ENCODE peak calls at places on chromosomes 4 and X, in seven cellular contexts. Z is PC-9, Q is heart left ventricle, G is transverse colon, X is A673, A is MM.1S, U is HCT116. J is an unnamed sample. For H3K4me1, the result is how much of the 10 kb centered on the place peaks cover.

GRCh38 chrX:74788545-74789086 is 136.6 kb downstream of the NEXMIF start:
- DNase-seq in G (no peak), Z (no peak), A (no peak), U (no peak), X (peak), Q (no peak), J (no peak)

GRCh38 chr4:190020790-190021717 is 6.0 kb downstream of the FRG2 start:
- DNase-seq in G (peak), U (no peak), Q (no peak), X (peak), A (no peak), Z (no peak), J (peak)

GRCh38 chrX:21996872-21997271 is 35.3 kb upstream of the PHEX start:
- DNase-seq in U (no peak), Z (no peak), A (no peak), Q (no peak), G (no peak), X (peak), J (no peak)

GRCh38 chr4:151921811-151922210 is 161.0 kb upstream of the GATB start:
- DNase-seq in U (no peak), G (no peak), A (no peak), Z (no peak), Q (no peak), X (no peak), J (no peak)

GRCh38 chr4:33837043-33837442 is 2407.3 kb downstream of the ARAP2 start:
- DNase-seq in A (no peak), U (no peak), Q (no peak), X (no peak), G (no peak), Z (no peak), J (no peak)

GRCh38 chr4:158856852-158857251 is 88.0 kb downstream of the FNIP2 start:
- DNase-seq in G (no peak), X (peak), A (peak), U (peak), Q (no peak), Z (no peak), J (no peak)

GRCh38 chr4:86934772-86935498 is at the start of gene AFF1:
- DNase-seq in U (peak), G (peak), Z (peak), X (peak), Q (peak), A (peak), J (peak)

GRCh38 chrX:72620550-72621145 is 48.0 kb upstream of the HDAC8 start:
- DNase-seq in A (no peak), U (peak), X (peak), Q (peak), G (peak), Z (peak), J (peak)

GRCh38 chrX:72540318-72540717 is 32.3 kb downstream of the HDAC8 start:
- DNase-seq in U (no peak), G (no peak), A (no peak), Z (no peak), Q (no peak), X (peak), J (no peak)

GRCh38 chr4:1806596-1807257 is 13.6 kb downstream of the FGFR3 start:
- DNase-seq in X (no peak), A (no peak), Q (no peak), G (no peak), U (no peak), Z (no peak), J (peak)

GRCh38 chrX:152992120-152992519 is 1.8 kb downstream of the PNMA5 start:
- DNase-seq in Z (no peak), A (no peak), U (no peak), Q (no peak), G (no peak), X (no peak), J (no peak)

GRCh38 chrX:22395372-22395771 is 122.7 kb downstream of the CBLL2 start:
- DNase-seq in Z (no peak), U (no peak), G (no peak), X (peak), Q (no peak), A (no peak), J (no peak)

GRCh38 chr4:168755643-168756482 is 254.2 kb downstream of the CBR4 start:
- DNase-seq in Z (no peak), Q (no peak), X (no peak), U (no peak), A (no peak), G (no peak), J (no peak)

GRCh38 chr4:88878624-88879023 is 178.4 kb downstream of the FAM13A start:
- DNase-seq in G (no peak), Z (no peak), A (no peak), X (no peak), U (no peak), Q (no peak), J (no peak)

GRCh38 chrX:135411893-135412292 is 9.9 kb upstream of the SMIM10L2A start:
- DNase-seq in A (no peak), Z (no peak), U (no peak), G (no peak), X (no peak), Q (no peak), J (no peak)

GRCh38 chrX:40734956-40735317 is 405 bp downstream of the MED14 start:
- DNase-seq in U (no peak), Z (no peak), G (peak), X (peak), A (peak), Q (peak), J (no peak)

GRCh38 chr4:144667500-144667899 is 21.5 kb downstream of the HHIP start:
- DNase-seq in U (no peak), Z (no peak), G (no peak), Q (no peak), A (no peak), X (no peak), J (no peak)

GRCh38 chrX:10039821-10040793 is 72.9 kb downstream of the CLDN34 start:
- DNase-seq in X (no peak), G (no peak), Q (no peak), A (no peak), U (no peak), Z (no peak), J (no peak)

GRCh38 chr4:142021761-142022160 is 385.4 kb downstream of the IL15 start:
- DNase-seq in Z (no peak), Q (no peak), A (no peak), U (no peak), G (no peak), X (no peak), J (no peak)

GRCh38 chr4:107896158-107896645 is 35.1 kb upstream of the CYP2U1 start:
- DNase-seq in G (no peak), X (no peak), Z (peak), A (no peak), U (peak), Q (no peak), J (no peak)

GRCh38 chrX:19064175-19064574 is 58.1 kb downstream of the ADGRG2 start:
- DNase-seq in G (no peak), U (no peak), Z (peak), A (no peak), Q (no peak), X (peak), J (no peak)

GRCh38 chr4:16196482-16197393 is 29.5 kb downstream of the TAPT1 start:
- DNase-seq in Z (peak), A (no peak), U (peak), G (no peak), Q (no peak), X (peak), J (no peak)

GRCh38 chrX:47215291-47215900 is 3.1 kb upstream of the CDK16 start:
- DNase-seq in G (no peak), Q (no peak), X (no peak), Z (no peak), A (no peak), U (no peak), J (peak)

GRCh38 chrX:2784026-2784425 is 32.2 kb downstream of the XG start:
- DNase-seq in U (no peak), X (no peak), A (no peak), G (no peak), Q (no peak), Z (no peak), J (no peak)

GRCh38 chr4:1492636-1493539 is 86.6 kb upstream of the NKX1-1 start:
- DNase-seq in X (peak), Z (no peak), U (no peak), G (no peak), A (no peak), Q (no peak), J (peak)

GRCh38 chr4:123345132-123345923 is 51.3 kb upstream of the SPRY1 start:
- DNase-seq in Q (no peak), A (peak), X (no peak), G (no peak), U (no peak), Z (no peak), J (no peak)

GRCh38 chrX:69369999-69370398 is 134.1 kb upstream of the NALF2 start:
- DNase-seq in X (no peak), A (no peak), U (no peak), Z (no peak), G (no peak), Q (no peak), J (no peak)

GRCh38 chrX:100328342-100328741 is 81.7 kb downstream of the PCDH19 start:
- DNase-seq in Q (no peak), U (no peak), G (no peak), A (no peak), X (no peak), Z (no peak), J (no peak)

GRCh38 chrX:74080165-74080564 is 223.8 kb upstream of the ZCCHC13 start:
- DNase-seq in X (no peak), Q (no peak), G (no peak), U (no peak), A (no peak), Z (no peak), J (no peak)

GRCh38 chr4:56958111-56958517 is 19.3 kb downstream of the NOA1 start:
- DNase-seq in A (no peak), U (no peak), X (peak), Q (peak), G (peak), Z (no peak), J (peak)

GRCh38 chr4:2793920-2794706 is 1.2 kb downstream of the SH3BP2 start:
- DNase-seq in G (peak), U (no peak), Q (peak), Z (peak), A (no peak), X (no peak), J (peak)

GRCh38 chrX:110317820-110318663 is at the start of gene AMMECR1:
- DNase-seq in Q (peak), Z (peak), X (peak), A (peak), U (peak), G (peak), J (peak)
- TF ChIP-seq CTCF in Q (no peak), Z (no peak), X (no peak), A (no peak), U (no peak), G (no peak), J (no peak)

DNA sequence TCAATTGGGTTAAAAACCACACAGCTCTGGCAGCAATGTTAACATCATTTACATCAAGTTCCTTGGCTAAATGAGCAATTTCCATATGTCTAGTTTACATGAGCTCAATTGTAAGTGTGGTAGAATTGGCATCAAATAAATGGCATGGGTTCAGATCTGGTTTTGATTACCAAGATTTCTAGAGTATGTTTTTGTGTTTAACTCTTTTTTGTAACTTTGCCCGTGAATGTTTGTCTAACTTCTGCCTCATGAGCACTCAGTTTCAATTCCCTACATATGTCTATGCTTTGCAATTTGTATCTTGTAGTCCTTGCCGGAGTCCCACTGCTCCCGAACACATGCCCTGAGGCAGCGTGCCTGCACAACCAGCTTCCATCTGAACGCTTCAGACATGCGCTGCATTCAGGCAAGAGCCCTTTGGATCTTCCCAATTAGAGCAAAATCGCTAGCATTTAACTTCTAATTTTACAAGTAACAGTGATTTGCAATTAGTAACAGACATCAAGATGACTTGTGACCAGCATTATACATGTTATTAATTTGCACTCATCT is 644.4 kb downstream of the TRIML1 start:
- DNase-seq in X (no peak), G (no peak), Q (no peak), A (no peak), Z (no peak), U (no peak), J (no peak)
- H3K27ac ChIP-seq in X (no peak), G (no peak), Q (no peak), A (no peak), Z (no peak), U (no peak), J (no peak)

GRCh38 chr4:40210776-40211175 is 13.9 kb downstream of the RHOH start:
- DNase-seq in G (no peak), U (no peak), A (no peak), Q (no peak), X (no peak), Z (no peak), J (no peak)
- H3K4me1 ChIP-seq in G (under half), U (under half), A (under half), Q (under half), X (half or more), Z (under half), J (under half)

GRCh38 chrX:48648299-48648698 is 35.3 kb upstream of the WAS start:
- DNase-seq in X (peak), Z (peak), U (no peak), G (peak), Q (peak), A (peak), J (no peak)
- TF ChIP-seq CTCF in X (peak), Z (no peak), U (peak), G (peak), Q (peak), A (peak), J (peak)

DNA sequence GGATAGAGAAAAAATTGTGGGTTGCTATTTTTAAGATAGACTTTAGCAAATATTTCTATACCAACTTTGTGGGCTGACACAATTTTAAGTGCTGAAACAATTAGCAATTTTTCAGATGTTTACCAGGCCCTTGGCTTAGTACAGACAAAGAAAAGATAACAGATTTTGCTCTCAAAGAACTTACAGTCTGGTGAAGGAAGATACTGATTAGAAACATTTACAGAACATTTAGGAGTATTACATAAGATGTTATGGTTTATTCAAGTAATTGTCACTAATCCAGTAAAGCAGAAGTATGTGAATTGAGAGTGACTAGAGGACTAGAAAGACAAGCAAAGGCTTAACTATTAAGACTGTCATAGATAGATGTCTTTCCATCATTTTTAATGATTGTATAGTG is 35.3 kb upstream of the NDUFC1 start:
- DNase-seq in A (no peak), U (no peak), X (no peak), Z (no peak), G (no peak), Q (no peak), J (no peak)
- H3K27ac ChIP-seq in A (no peak), U (no peak), X (no peak), Z (no peak), G (no peak), Q (no peak), J (no peak)

GRCh38 chrX:45712067-45712466 is 511.4 kb upstream of the DIPK2B start:
- DNase-seq in Z (no peak), U (no peak), G (no peak), A (no peak), X (no peak), Q (no peak), J (no peak)

GRCh38 chrX:45714864-45715263 is 514.2 kb upstream of the DIPK2B start:
- DNase-seq in Q (peak), Z (no peak), X (peak), A (no peak), U (peak), G (peak), J (no peak)

GRCh38 chrX:45709381-45709780 is 508.7 kb upstream of the DIPK2B start:
- DNase-seq in G (no peak), Z (no peak), X (no peak), U (no peak), Q (no peak), A (no peak), J (no peak)

GRCh38 chrX:45711231-45711630 is 510.6 kb upstream of the DIPK2B start:
- DNase-seq in U (no peak), G (no peak), Z (no peak), Q (no peak), A (no peak), X (no peak), J (no peak)

DNA sequence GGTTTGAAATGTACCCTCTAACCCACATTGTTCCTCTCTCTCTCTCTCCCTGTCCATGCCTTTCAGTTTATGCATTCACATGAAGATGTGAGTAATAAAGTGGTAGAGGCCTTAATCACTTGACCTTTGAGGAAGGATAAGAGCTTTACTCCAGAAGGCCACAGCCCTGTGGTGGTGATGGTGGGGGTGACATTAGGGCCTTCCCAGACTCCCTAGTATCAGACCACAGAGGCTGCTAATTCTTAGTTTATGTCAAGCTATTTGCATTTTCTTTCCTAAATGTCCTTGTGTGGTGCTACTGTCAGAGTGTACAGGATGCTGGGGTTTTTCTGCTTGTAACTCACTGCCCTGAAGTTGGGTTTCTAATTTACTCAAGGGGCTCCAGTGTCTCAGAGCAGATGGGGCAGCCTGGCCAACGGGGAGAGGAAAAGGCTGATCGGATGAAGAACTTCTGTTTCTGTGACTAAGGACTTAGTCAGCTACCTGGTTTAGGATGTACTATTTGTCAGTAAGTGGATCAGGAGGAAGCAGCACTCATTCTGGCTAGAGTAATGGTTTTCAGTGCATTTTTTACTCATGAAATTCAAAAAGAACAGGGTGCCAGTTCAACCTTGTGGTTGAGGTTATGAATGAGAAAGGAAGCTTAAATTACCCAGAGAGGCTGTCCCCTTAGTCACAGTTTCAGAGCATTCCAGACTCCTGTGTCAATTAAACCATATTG is 509.6 kb upstream of the DIPK2B start:
- DNase-seq in Z (peak), A (no peak), G (no peak), Q (no peak), X (peak), U (peak), J (no peak)
- H3K4me1 ChIP-seq in Z (under half), A (under half), G (under half), Q (under half), X (under half), U (half or more), J (under half)

DNA sequence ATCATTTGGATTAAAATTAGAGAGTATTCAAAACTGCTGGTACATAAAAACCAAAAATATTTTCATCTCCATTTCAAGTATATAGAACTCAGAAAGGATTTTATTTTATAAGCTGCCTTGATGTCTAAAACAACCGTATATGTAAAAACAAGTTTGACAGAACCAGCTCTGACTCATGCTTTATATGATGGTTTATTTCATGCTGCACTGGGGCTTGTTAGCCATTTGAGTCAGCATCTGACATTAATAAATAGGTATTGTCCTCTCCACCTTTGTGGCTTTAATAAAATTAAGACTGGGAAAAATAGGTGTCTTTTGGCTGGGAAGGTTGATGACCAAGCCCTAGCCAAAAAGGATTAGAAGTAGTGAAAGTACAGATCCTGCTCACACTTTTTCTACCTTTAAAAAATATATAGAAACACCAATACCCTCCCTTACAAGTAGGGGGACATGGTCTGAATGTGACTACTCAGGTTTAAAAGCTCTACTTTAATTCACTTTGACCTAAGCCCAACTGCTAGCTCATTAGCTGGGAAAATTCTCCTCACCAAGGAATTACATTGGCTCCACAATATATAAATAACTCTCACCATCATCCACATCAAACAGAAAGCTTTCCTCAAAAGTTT is 228.1 kb downstream of the ADAMTS3 start:
- DNase-seq in A (no peak), X (no peak), Z (no peak), G (no peak), U (no peak), Q (no peak), J (no peak)
- TF ChIP-seq CTCF in A (no peak), X (no peak), Z (no peak), G (no peak), U (no peak), Q (no peak), J (no peak)

J was measured in kidney.